ENCODE peak calls at places on chromosomes 5 and 9, in four cellular contexts. I is PC-9, H is Karpas-422, Y is hepatocyte. W is an unnamed sample.

GRCh38 chr5:72599519-72600400 is 92.5 kb upstream of the ZNF366 start:
- DNase-seq in I (peak; percentile 61), H (no peak), Y (no peak), W (peak; percentile 72)

GRCh38 chr5:126917918-126918623 is 112.3 kb downstream of the MARCHF3 start:
- DNase-seq in I (peak; percentile 63), H (peak; percentile 38), Y (peak; percentile 55), W (peak; percentile 67)

GRCh38 chr5:174145091-174145490 is 99.6 kb downstream of the NSG2 start:
- DNase-seq in I (no peak), H (no peak), Y (no peak), W (no peak)

GRCh38 chr9:134994926-134995791 is 77.4 kb upstream of the FCN1 start:
- DNase-seq in I (no peak), H (no peak), Y (no peak), W (peak; percentile 7)

GRCh38 chr9:38357350-38358114 is 35.0 kb upstream of the ALDH1B1 start:
- DNase-seq in I (no peak), H (no peak), Y (no peak), W (no peak)

GRCh38 chr5:73663860-73664240 is 37.9 kb downstream of the ARHGEF28 start:
- DNase-seq in I (no peak), H (no peak), Y (no peak), W (no peak)

GRCh38 chr5:55866485-55866884 is 15.3 kb downstream of the IL31RA start:
- DNase-seq in I (no peak), H (no peak), Y (no peak), W (no peak)

GRCh38 chr9:34126207-34127034 is at the start of gene DCAF12:
- DNase-seq in I (peak; percentile 74), H (peak; percentile 97), Y (peak; percentile 95), W (peak; percentile 96)

GRCh38 chr5:127280494-127281220 is 9.9 kb upstream of the MEGF10 start:
- DNase-seq in I (no peak), H (no peak), Y (peak; percentile 16), W (no peak)

GRCh38 chr5:17219006-17219422 is 1.6 kb downstream of the BASP1 start:
- DNase-seq in I (no peak), H (peak; percentile 56), Y (peak; percentile 69), W (peak; percentile 49)

GRCh38 chr9:82890401-82890800 is 172.5 kb downstream of the RASEF start:
- DNase-seq in I (no peak), H (no peak), Y (no peak), W (no peak)

GRCh38 chr9:82891321-82891720 is 171.6 kb downstream of the RASEF start:
- DNase-seq in I (no peak), H (no peak), Y (no peak), W (no peak)

GRCh38 chr9:82890865-82891264 is 172.1 kb downstream of the RASEF start:
- DNase-seq in I (no peak), H (no peak), Y (no peak), W (no peak)

DNA sequence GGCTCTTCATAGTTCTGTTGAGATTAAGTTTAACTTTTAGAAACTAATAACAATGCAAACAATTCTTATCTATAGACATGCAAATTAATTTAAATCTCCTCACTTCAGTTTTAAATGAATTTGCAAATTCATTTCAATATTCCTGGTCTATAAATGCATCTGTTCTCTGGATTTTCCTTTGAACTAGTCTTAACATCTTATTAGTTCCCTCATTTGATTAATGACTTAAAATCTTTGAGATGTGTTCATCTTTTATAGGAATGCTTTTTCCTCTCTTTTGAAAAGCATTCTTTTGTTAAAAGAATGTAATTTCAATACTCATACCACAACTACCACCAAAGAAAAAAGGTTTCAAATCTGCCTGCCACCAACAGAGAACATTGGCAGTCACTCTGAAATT is 169.4 kb downstream of the RASEF start:
- DNase-seq in I (no peak), H (no peak), Y (no peak), W (no peak)
- H3K9me2 ChIP-seq in I (no peaks in the 10 kb centered on the region), H (no peaks in the 10 kb centered on the region), Y (no peaks in the 10 kb centered on the region), W (no peaks in the 10 kb centered on the region)

GRCh38 chr5:116914869-116915504 is 340.4 kb upstream of the SEMA6A start:
- DNase-seq in I (no peak), H (no peak), Y (no peak), W (no peak)
- H3K9me2 ChIP-seq in I (no peaks in the 10 kb centered on the region), H (no peaks in the 10 kb centered on the region), Y (no peaks in the 10 kb centered on the region), W (no peaks in the 10 kb centered on the region)

GRCh38 chr9:127872492-127873222 is 4.8 kb downstream of the AK1 start:
- DNase-seq in I (no peak), H (no peak), Y (no peak), W (no peak)

GRCh38 chr9:127873223-127873691 is 4.2 kb downstream of the AK1 start:
- DNase-seq in I (no peak), H (no peak), Y (no peak), W (no peak)

GRCh38 chr9:127874301-127875216 is 2.9 kb downstream of the AK1 start:
- DNase-seq in I (no peak), H (no peak), Y (no peak), W (peak; percentile 66)

GRCh38 chr9:127875306-127875966 is 2.0 kb downstream of the AK1 start:
- DNase-seq in I (no peak), H (no peak), Y (peak; percentile 53), W (peak; percentile 79)

DNA sequence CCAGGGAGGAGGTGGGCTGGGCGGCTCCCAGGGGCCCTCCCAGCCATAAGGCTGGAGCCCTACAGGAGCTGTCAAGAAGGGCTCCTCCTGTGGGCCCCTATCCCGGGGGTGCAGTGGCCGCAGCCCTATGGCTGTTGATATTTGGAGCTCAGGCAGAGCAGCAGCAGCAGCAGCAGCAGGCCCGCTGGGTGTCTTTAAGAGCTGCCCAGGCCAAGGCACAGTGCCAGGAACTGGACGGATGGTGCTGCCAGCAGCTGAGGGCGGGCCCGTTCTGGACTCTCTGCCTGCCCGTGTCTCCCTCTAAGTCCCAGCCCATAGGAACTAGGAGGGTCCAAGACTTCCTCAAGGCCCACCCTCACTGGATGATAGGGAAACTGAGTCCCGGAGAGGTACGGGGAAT is 3.6 kb downstream of the AK1 start:
- DNase-seq in I (no peak), H (no peak), Y (no peak), W (peak; percentile 74)
- H3K9me2 ChIP-seq in I (no peaks in the 10 kb centered on the region), H (no peaks in the 10 kb centered on the region), Y (no peaks in the 10 kb centered on the region), W (no peaks in the 10 kb centered on the region)

DNA sequence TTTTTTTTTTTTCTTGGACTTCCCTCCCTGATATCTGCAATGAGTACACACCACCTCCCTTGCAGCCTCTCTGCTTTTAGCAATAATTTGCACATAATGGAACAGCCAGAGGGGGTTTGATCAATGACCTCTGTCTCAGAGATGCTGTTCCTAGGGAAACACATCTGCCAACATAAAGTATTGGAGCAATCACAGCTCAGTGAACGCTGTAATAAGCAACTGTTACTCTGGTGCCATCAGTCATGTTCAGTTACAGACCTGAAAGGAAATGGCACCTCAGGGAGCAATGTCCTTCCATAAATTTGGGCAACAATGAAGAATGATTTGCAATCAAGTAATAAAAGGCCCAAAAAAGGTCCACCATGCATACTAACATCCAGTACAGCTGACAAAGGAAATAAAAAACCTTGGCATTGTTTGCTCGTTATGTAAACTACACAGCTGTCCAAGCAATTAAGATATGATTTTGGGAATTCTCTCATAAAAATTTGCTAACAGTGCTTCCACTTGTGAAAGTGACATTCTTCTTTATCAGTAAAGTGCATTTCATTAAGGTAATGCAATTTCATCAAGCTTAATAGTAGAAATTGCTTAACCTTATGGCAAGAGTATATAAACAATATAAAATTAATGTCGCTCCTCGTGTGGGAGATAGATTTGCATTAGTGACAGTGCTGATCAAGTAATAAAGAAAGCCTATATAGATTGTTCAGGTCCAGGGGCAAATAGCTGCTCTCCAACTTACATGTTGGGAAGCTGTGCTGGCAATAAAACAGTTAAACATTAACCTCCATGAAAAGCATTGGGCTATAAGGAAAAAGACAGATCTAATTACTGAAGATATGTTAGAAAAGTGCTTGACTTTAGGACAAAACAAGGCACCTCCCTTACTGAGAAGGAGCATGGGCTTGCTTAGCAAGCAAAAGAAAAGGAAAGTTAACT is 167.7 kb downstream of the RASEF start:
- DNase-seq in I (no peak), H (no peak), Y (peak; percentile 26), W (no peak)
- H3K9me2 ChIP-seq in I (no peaks in the 10 kb centered on the region), H (no peaks in the 10 kb centered on the region), Y (no peaks in the 10 kb centered on the region), W (no peaks in the 10 kb centered on the region)

GRCh38 chr5:91245871-91246270 is 137.2 kb downstream of the ARRDC3 start:
- DNase-seq in I (no peak), H (no peak), Y (no peak), W (peak; percentile 18)

GRCh38 chr5:91245074-91245452 is 138.1 kb downstream of the ARRDC3 start:
- DNase-seq in I (no peak), H (no peak), Y (no peak), W (no peak)

GRCh38 chr5:91244380-91245073 is 138.6 kb downstream of the ARRDC3 start:
- DNase-seq in I (no peak), H (no peak), Y (no peak), W (no peak)

GRCh38 chr5:91243286-91243685 is 139.8 kb downstream of the ARRDC3 start:
- DNase-seq in I (no peak), H (no peak), Y (no peak), W (no peak)

DNA sequence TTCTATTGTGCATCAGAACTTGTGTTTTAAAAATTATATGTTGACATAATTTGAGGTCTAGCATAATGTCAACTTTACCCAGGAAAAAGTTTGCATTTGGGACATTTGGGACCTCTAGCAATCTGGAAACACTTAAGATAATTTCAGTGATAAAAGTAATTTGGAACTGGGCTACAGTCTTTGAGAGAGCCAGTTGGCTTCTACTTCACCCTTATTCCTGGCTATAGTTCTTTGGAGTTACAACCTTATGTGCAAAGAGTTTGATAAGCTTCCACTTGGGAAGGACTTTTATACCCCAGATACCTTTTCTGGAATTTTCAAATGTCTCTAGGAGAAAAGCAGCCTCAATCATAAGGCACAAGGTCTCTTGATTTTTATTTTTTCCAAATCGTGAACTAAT is 139.3 kb downstream of the ARRDC3 start:
- DNase-seq in I (no peak), H (no peak), Y (no peak), W (no peak)
- H3K9me2 ChIP-seq in I (no peaks in the 10 kb centered on the region), H (no peaks in the 10 kb centered on the region), Y (no peaks in the 10 kb centered on the region), W (no peaks in the 10 kb centered on the region)

DNA sequence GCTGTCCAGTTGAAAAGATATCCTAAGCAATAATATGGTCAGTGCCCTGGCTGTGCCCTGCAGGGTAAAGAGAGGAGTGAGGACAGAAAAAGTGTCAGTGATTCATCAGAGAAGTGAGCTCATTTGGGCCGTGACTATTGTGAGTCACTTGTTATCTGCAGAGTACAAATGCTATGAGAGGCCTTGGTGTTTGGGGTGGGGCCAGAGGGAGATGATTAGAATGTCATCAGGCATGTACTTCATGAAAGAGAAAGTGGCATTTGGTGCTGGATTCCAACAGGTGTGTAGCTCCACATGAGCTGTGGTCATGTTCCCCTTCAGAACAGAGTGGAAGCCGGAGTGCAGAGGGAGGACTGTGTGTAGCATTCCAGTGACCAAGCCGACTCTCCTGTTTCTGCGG is 174.1 kb downstream of the KDM4C start:
- DNase-seq in I (no peak), H (no peak), Y (peak; percentile 78), W (peak; percentile 83)
- H3K9me2 ChIP-seq in I (no peaks in the 10 kb centered on the region), H (no peaks in the 10 kb centered on the region), Y (no peaks in the 10 kb centered on the region), W (no peaks in the 10 kb centered on the region)

W was measured in GM23248.